ENCODE peak calls at places on chromosomes 2 and 18, in seven cellular contexts. U, K, X, S, G, L and B are unnamed samples.

GRCh38 chr2:207258191-207258991 is 92.6 kb upstream of the KLF7 start:
- DNase-seq in U (no peak), K (peak; percentile 56), X (peak; percentile 100), S (no peak), G (peak; percentile 69), L (no peak), B (peak; percentile 98)

GRCh38 chr2:148106331-148106730 is 85.4 kb downstream of the MBD5 start:
- DNase-seq in U (no peak), K (no peak), X (no peak), S (no peak), G (no peak), L (no peak), B (no peak)

GRCh38 chr2:1972428-1972827 is 228.1 kb upstream of the PXDN start:
- DNase-seq in U (peak; percentile 20), K (no peak), X (peak; percentile 55), S (no peak), G (no peak), L (no peak), B (peak; percentile 98)

GRCh38 chr2:48414980-48415764 is 114.8 kb upstream of the STON1 start:
- DNase-seq in U (peak; percentile 89), K (no peak), X (no peak), S (no peak), G (no peak), L (no peak), B (no peak)

GRCh38 chr2:27714851-27715291 is 51.2 kb downstream of the SLC4A1AP start:
- DNase-seq in U (no peak), K (no peak), X (no peak), S (no peak), G (no peak), L (no peak), B (no peak)

GRCh38 chr2:132252191-132252893 is 90.6 kb upstream of the ANKRD30BL start:
- DNase-seq in U (no peak), K (no peak), X (no peak), S (peak; percentile 30), G (no peak), L (no peak), B (no peak)

GRCh38 chr2:88753833-88754584 is 62.5 kb downstream of the RPIA start:
- DNase-seq in U (no peak), K (no peak), X (no peak), S (no peak), G (no peak), L (no peak), B (no peak)

GRCh38 chr2:190216829-190217228 is 102.8 kb downstream of the HIBCH start:
- DNase-seq in U (peak; percentile 81), K (no peak), X (no peak), S (peak; percentile 80), G (no peak), L (no peak), B (peak; percentile 24)

GRCh38 chr2:191155608-191156071 is 4.8 kb upstream of the STAT4 start:
- DNase-seq in U (peak; percentile 68), K (no peak), X (no peak), S (no peak), G (no peak), L (peak; percentile 42), B (no peak)

GRCh38 chr18:73365018-73365417 is 497.2 kb upstream of the NETO1 start:
- DNase-seq in U (no peak), K (no peak), X (no peak), S (no peak), G (no peak), L (no peak), B (peak; percentile 59)

GRCh38 chr2:239596792-239597191 is 196.0 kb upstream of the HDAC4 start:
- DNase-seq in U (no peak), K (peak; percentile 6), X (no peak), S (peak; percentile 24), G (peak; percentile 11), L (no peak), B (no peak)

GRCh38 chr2:128817171-128817570 is 498.5 kb upstream of the HS6ST1 start:
- DNase-seq in U (no peak), K (no peak), X (no peak), S (no peak), G (no peak), L (no peak), B (no peak)

GRCh38 chr2:29920631-29921559 is 491 bp downstream of the ALK start:
- DNase-seq in U (peak; percentile 78), K (no peak), X (no peak), S (peak; percentile 63), G (no peak), L (no peak), B (peak; percentile 54)

GRCh38 chr18:59706499-59706898 is 9.3 kb upstream of the CCBE1 start:
- DNase-seq in U (no peak), K (no peak), X (no peak), S (no peak), G (no peak), L (no peak), B (no peak)

GRCh38 chr2:129178356-129178755 is 801.1 kb upstream of the RAB6C start:
- DNase-seq in U (no peak), K (no peak), X (no peak), S (no peak), G (no peak), L (no peak), B (peak; percentile 94)

GRCh38 chr2:150279673-150280072 is 207.8 kb downstream of the RND3 start:
- DNase-seq in U (no peak), K (no peak), X (no peak), S (no peak), G (no peak), L (no peak), B (no peak)

GRCh38 chr18:38576915-38577314 is 1011.3 kb upstream of the CELF4 start:
- DNase-seq in U (no peak), K (no peak), X (no peak), S (no peak), G (no peak), L (no peak), B (no peak)
- H3K4me3 ChIP-seq in U (no peak overlapping the region), K (no peak overlapping the region), X (no peak overlapping the region), S (no peak overlapping the region), G (no peak overlapping the region), L (no peak overlapping the region), B (no peak overlapping the region)

DNA sequence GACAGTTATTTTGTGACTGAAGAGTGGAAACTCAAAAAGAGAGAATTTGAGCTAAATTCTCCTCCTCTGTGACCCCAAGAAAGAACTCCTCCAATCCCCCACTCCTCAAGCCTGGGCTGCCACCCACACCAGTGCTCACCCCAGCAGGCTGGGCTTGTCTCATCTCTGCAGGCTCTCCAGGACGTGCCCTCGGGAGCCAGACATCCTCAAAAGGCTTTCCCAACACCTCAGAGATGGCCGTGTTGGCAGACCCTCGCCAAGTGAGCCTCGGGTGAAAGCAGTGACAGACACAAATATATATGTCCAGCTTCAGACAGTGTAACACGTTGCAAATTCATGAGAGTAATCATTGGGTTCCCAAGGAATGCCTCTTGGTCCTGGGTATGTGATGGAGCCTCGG is 377.7 kb upstream of the SALL3 start:
- DNase-seq in U (no peak), K (no peak), X (no peak), S (no peak), G (no peak), L (no peak), B (no peak)
- H3K27me3 ChIP-seq in U (no peaks in the 10 kb centered on the region), K (no peaks in the 10 kb centered on the region), X (no peaks in the 10 kb centered on the region), S (no peaks in the 10 kb centered on the region), G (no peaks in the 10 kb centered on the region), L (no peaks in the 10 kb centered on the region), B (no peaks in the 10 kb centered on the region)

DNA sequence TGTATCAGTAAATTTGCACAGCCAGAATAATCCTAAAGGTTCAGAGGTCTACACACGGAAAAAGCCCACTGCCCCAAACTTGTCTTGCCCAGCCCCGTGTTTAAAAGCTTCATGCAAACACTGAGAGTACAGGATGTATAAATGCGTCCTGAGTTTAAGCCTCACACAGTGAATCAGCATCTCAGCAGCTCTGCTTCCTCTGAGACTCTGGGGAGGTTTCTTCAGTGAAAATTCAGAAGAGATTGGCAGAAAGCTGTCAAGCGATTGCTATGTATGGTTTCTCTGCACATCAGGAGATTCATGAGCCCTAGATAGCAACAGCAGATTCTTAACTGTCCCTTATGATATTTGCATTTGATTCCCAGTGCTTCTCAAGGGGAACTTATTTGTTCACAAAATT is 27.1 kb downstream of the CRACDL start:
- DNase-seq in U (no peak), K (no peak), X (no peak), S (no peak), G (peak; percentile 25), L (no peak), B (no peak)
- H3K4me3 ChIP-seq in U (no peak overlapping the region), K (no peak overlapping the region), X (no peak overlapping the region), S (no peak overlapping the region), G (no peak overlapping the region), L (no peak overlapping the region), B (no peak overlapping the region)

GRCh38 chr2:212906620-212907019 is 244.8 kb downstream of the IKZF2 start:
- DNase-seq in U (no peak), K (no peak), X (no peak), S (no peak), G (no peak), L (no peak), B (no peak)
- H3K27me3 ChIP-seq in U (no peaks in the 10 kb centered on the region), K (no peaks in the 10 kb centered on the region), X (no peaks in the 10 kb centered on the region), S (no peaks in the 10 kb centered on the region), G (no peaks in the 10 kb centered on the region), L (no peaks in the 10 kb centered on the region), B (no peaks in the 10 kb centered on the region)

GRCh38 chr2:15999592-16000469 is 59.5 kb downstream of the MYCN start:
- DNase-seq in U (no peak), K (no peak), X (no peak), S (no peak), G (no peak), L (no peak), B (no peak)
- H3K4me3 ChIP-seq in U (no peak overlapping the region), K (no peak overlapping the region), X (no peak overlapping the region), S (no peak overlapping the region), G (no peak overlapping the region), L (no peak overlapping the region), B (no peak overlapping the region)